ENCODE peak calls at places on chromosome 18, in eight cellular contexts. Z is right atrium auricular region, Y is OCI-LY7, T is spleen, N is A673, Q is hepatocyte, A is fibroblast of lung, R is Peyer's patch. S is an unnamed sample.
A peak's percentile ranks its signal among the peaks of the same experiment; 100 is the strongest.

GRCh38 chr18:66495844-66496243 is 108.0 kb downstream of the CDH19 start:
- DNase-seq in Z (no peak), Y (peak; percentile 1), T (no peak), N (peak; percentile 76), Q (peak; percentile 85), A (peak; percentile 33), R (no peak), S (no peak)

GRCh38 chr18:24695168-24695567 is 234.7 kb downstream of the HRH4 start:
- DNase-seq in Z (no peak), Y (no peak), T (no peak), N (no peak), Q (peak; percentile 14), A (peak; percentile 6), R (no peak), S (no peak)

GRCh38 chr18:79825913-79826312 is 28.2 kb downstream of the KCNG2 start:
- DNase-seq in Z (no peak), Y (no peak), T (peak; percentile 91), N (no peak), Q (no peak), A (no peak), R (no peak), S (no peak)

GRCh38 chr18:78925557-78926242 is 53.9 kb upstream of the SALL3 start:
- DNase-seq in Z (no peak), Y (no peak), T (no peak), N (no peak), Q (no peak), A (no peak), R (no peak), S (no peak)

GRCh38 chr18:35479911-35480586 is 17.7 kb downstream of the INO80C start:
- DNase-seq in Z (no peak), Y (no peak), T (no peak), N (no peak), Q (no peak), A (no peak), R (no peak), S (no peak)

GRCh38 chr18:13558132-13558531 is 168.2 kb downstream of the FAM210A start:
- DNase-seq in Z (peak; percentile 63), Y (peak; percentile 84), T (no peak), N (peak; percentile 68), Q (peak; percentile 55), A (peak; percentile 41), R (no peak), S (no peak)

GRCh38 chr18:54257015-54257414 is 12.3 kb upstream of the POLI start:
- DNase-seq in Z (no peak), Y (no peak), T (no peak), N (no peak), Q (no peak), A (peak; percentile 6), R (no peak), S (no peak)

GRCh38 chr18:9736942-9737813 is 29.1 kb downstream of the RAB31 start:
- DNase-seq in Z (no peak), Y (no peak), T (no peak), N (no peak), Q (peak; percentile 54), A (no peak), R (no peak), S (no peak)

GRCh38 chr18:55153346-55153745 is 194.1 kb upstream of the CCDC68 start:
- DNase-seq in Z (no peak), Y (no peak), T (no peak), N (no peak), Q (no peak), A (no peak), R (no peak), S (no peak)

GRCh38 chr18:35939166-35939565 is 33.3 kb upstream of the RMP24 start:
- DNase-seq in Z (no peak), Y (peak; percentile 1), T (no peak), N (peak; percentile 18), Q (no peak), A (no peak), R (no peak), S (no peak)

GRCh38 chr18:37403100-37403781 is 162.4 kb downstream of the CELF4 start:
- DNase-seq in Z (peak; percentile 66), Y (no peak), T (peak; percentile 68), N (no peak), Q (peak; percentile 56), A (peak; percentile 90), R (no peak), S (no peak)

GRCh38 chr18:49725809-49726514 is 87.4 kb downstream of the ACAA2 start:
- DNase-seq in Z (peak; percentile 81), Y (no peak), T (no peak), N (peak; percentile 95), Q (peak; percentile 89), A (peak; percentile 99), R (no peak), S (peak; percentile 82)

GRCh38 chr18:36078751-36079529 is 11.6 kb upstream of the RPRD1A start:
- DNase-seq in Z (no peak), Y (no peak), T (no peak), N (no peak), Q (no peak), A (peak; percentile 48), R (no peak), S (no peak)

GRCh38 chr18:63465059-63465458 is 11.7 kb upstream of the SERPINB5 start:
- DNase-seq in Z (no peak), Y (no peak), T (no peak), N (no peak), Q (no peak), A (no peak), R (no peak), S (no peak)

GRCh38 chr18:35497006-35497333 is 790 bp downstream of the INO80C start:
- DNase-seq in Z (peak; percentile 62), Y (no peak), T (no peak), N (peak; percentile 46), Q (peak; percentile 67), A (peak; percentile 63), R (no peak), S (no peak)

GRCh38 chr18:29892960-29893558 is 1149.5 kb downstream of the DSC3 start:
- DNase-seq in Z (no peak), Y (peak; percentile 0), T (no peak), N (peak; percentile 17), Q (no peak), A (no peak), R (no peak), S (no peak)

GRCh38 chr18:43279015-43279758 is 1.9 kb upstream of the SYT4 start:
- DNase-seq in Z (no peak), Y (peak; percentile 5), T (no peak), N (peak; percentile 63), Q (peak; percentile 25), A (peak; percentile 22), R (no peak), S (no peak)

GRCh38 chr18:38900445-38900844 is 1334.8 kb upstream of the CELF4 start:
- DNase-seq in Z (no peak), Y (no peak), T (no peak), N (no peak), Q (no peak), A (no peak), R (no peak), S (no peak)

GRCh38 chr18:70183441-70183840 is 22.0 kb downstream of the RTTN start:
- DNase-seq in Z (no peak), Y (no peak), T (no peak), N (no peak), Q (no peak), A (no peak), R (no peak), S (no peak)

GRCh38 chr18:70181015-70181414 is 24.5 kb downstream of the RTTN start:
- DNase-seq in Z (no peak), Y (no peak), T (no peak), N (peak; percentile 24), Q (peak; percentile 33), A (peak; percentile 43), R (no peak), S (no peak)

GRCh38 chr18:70182548-70182947 is 22.9 kb downstream of the RTTN start:
- DNase-seq in Z (no peak), Y (no peak), T (no peak), N (no peak), Q (no peak), A (no peak), R (no peak), S (no peak)

GRCh38 chr18:70176537-70176936 is 28.9 kb downstream of the RTTN start:
- DNase-seq in Z (no peak), Y (no peak), T (no peak), N (no peak), Q (no peak), A (no peak), R (no peak), S (no peak)

GRCh38 chr18:70181725-70182124 is 23.8 kb downstream of the RTTN start:
- DNase-seq in Z (no peak), Y (no peak), T (no peak), N (no peak), Q (no peak), A (no peak), R (no peak), S (no peak)
- H3K27ac ChIP-seq in Z (no peak overlapping the region), Y (no peak overlapping the region), T (no peak overlapping the region), N (no peak overlapping the region), Q (no peak overlapping the region), A (peak overlapping the region; percentile 36), R (no peak overlapping the region), S (no peak overlapping the region)

GRCh38 chr18:476368-476767 is 24.1 kb downstream of the COLEC12 start:
- DNase-seq in Z (no peak), Y (no peak), T (no peak), N (no peak), Q (no peak), A (no peak), R (no peak), S (no peak)
- H3K4me1 ChIP-seq in Z (peaks cover 5% of the 10 kb centered on the region), Y (no peaks in the 10 kb centered on the region), T (peaks cover 3% of the 10 kb centered on the region), N (no peaks in the 10 kb centered on the region), Q (peaks cover 24% of the 10 kb centered on the region), A (peaks cover 22% of the 10 kb centered on the region), R (no peaks in the 10 kb centered on the region), S (peaks cover 4% of the 10 kb centered on the region)

DNA sequence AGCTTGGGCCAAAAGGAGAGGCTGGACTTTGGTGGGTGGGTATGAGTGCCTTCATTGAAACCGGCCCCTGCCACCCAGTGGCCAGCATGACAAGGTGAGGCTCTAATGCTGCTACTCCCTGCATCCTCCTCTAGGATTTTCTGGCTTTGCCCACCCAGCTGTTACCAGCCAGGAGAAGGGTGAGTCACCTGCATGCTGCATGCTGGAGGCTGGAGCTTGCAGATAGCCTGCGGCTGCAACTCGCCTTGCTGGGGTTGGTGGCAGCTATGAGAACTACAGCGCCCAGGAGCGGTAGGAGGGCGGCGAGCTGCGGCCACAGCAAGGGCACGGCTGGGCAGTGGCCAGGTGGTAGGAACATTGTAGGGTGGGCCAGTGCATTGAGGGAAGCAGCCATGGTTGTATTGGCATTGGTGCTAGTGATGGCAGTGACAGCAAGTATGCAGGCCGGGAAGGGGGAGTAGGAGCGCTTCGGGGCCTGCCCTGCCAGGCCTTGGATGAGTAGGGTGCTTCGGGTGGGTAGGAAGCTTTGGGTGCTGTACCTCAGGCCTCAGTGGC is 75.4 kb upstream of the SLC35G4 start:
- DNase-seq in Z (no peak), Y (no peak), T (no peak), N (no peak), Q (no peak), A (no peak), R (no peak), S (no peak)
- H3K4me3 ChIP-seq in Z (no peak overlapping the region), Y (no peak overlapping the region), T (no peak overlapping the region), N (no peak overlapping the region), Q (no peak overlapping the region), A (no peak overlapping the region), R (no peak overlapping the region), S (no peak overlapping the region)

DNA sequence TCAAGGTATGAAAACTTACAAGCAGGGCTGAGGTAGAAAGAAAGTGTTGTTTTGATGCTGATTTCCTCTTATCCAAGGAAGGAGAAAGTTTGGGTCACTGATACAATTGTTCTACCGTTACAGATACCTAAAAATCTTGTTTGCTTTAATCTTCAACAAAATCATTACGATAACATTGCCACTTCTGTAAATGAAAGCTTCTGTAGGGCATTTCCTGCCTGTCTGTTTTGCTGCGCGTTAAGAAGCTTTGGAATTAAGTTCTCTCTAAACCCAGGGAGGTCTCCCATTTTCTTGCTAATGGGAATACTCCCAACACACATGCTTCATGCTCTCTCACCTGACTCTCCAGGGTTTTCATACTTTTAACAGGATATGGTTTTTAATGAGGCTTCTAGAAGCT is 258.5 kb downstream of the PTGR3 start:
- DNase-seq in Z (no peak), Y (no peak), T (no peak), N (no peak), Q (no peak), A (no peak), R (no peak), S (no peak)
- H3K27ac ChIP-seq in Z (peak overlapping the region; percentile 8), Y (no peak overlapping the region), T (peak overlapping the region; percentile 13), N (no peak overlapping the region), Q (no peak overlapping the region), A (no peak overlapping the region), R (no peak overlapping the region), S (no peak overlapping the region)

S was measured in aorta.